ENCODE peak calls at places on chromosomes 1 and 21, in four cellular contexts. One of them, this sample, is unnamed.

GRCh38 chr1:9539165-9539828 is at the start of gene SLC25A33:
- DNase-seq in HepG2: peak
- DNase-seq in K562: peak
- DNase-seq in WTC11: peak
- DNase-seq in this sample: peak

GRCh38 chr1:202310746-202311145 is 31.0 kb downstream of the UBE2T start:
- DNase-seq in WTC11: no peak
- DNase-seq in K562: no peak
- DNase-seq in HepG2: no peak
- DNase-seq in this sample: no peak

GRCh38 chr1:184790642-184791041 is 36.0 kb upstream of the EDEM3 start:
- DNase-seq in K562: no peak
- DNase-seq in WTC11: no peak
- DNase-seq in HepG2: no peak
- DNase-seq in this sample: no peak

GRCh38 chr1:61004269-61005003 is 77.9 kb upstream of the NFIA start:
- DNase-seq in HepG2: no peak
- DNase-seq in K562: no peak
- DNase-seq in WTC11: no peak
- DNase-seq in this sample: no peak

GRCh38 chr21:38945536-38946245 is 140.0 kb downstream of the ETS2 start:
- DNase-seq in K562: no peak
- DNase-seq in WTC11: peak
- DNase-seq in HepG2: no peak
- DNase-seq in this sample: no peak

GRCh38 chr1:100543640-100544039 is 5.7 kb downstream of the GPR88 start:
- DNase-seq in WTC11: peak
- DNase-seq in HepG2: peak
- DNase-seq in K562: no peak
- DNase-seq in this sample: no peak

GRCh38 chr1:205271277-205271676 is 43.5 kb downstream of the TMCC2 start:
- DNase-seq in K562: no peak
- DNase-seq in HepG2: no peak
- DNase-seq in WTC11: no peak
- DNase-seq in this sample: no peak

GRCh38 chr1:31073044-31073443 is 7.5 kb upstream of the PUM1 start:
- DNase-seq in WTC11: no peak
- DNase-seq in K562: no peak
- DNase-seq in HepG2: no peak
- DNase-seq in this sample: no peak

GRCh38 chr1:11595287-11595686 is 58.9 kb downstream of the FBXO2 start:
- DNase-seq in K562: no peak
- DNase-seq in WTC11: no peak
- DNase-seq in HepG2: no peak
- DNase-seq in this sample: no peak

GRCh38 chr1:224861317-224861716 is 68.2 kb upstream of the DNAH14 start:
- DNase-seq in HepG2: no peak
- DNase-seq in K562: no peak
- DNase-seq in WTC11: no peak
- DNase-seq in this sample: no peak

GRCh38 chr1:224859651-224860050 is 69.8 kb upstream of the DNAH14 start:
- DNase-seq in HepG2: no peak
- DNase-seq in K562: no peak
- DNase-seq in WTC11: no peak
- DNase-seq in this sample: no peak

GRCh38 chr1:224860488-224860887 is 69.0 kb upstream of the DNAH14 start:
- DNase-seq in K562: no peak
- DNase-seq in WTC11: no peak
- DNase-seq in HepG2: no peak
- DNase-seq in this sample: no peak

GRCh38 chr1:224852901-224853568 is 76.4 kb upstream of the DNAH14 start:
- DNase-seq in HepG2: peak
- DNase-seq in K562: peak
- DNase-seq in WTC11: no peak
- DNase-seq in this sample: peak

GRCh38 chr1:224856973-224857372 is 72.5 kb upstream of the DNAH14 start:
- DNase-seq in HepG2: no peak
- DNase-seq in WTC11: no peak
- DNase-seq in K562: no peak
- DNase-seq in this sample: no peak
- TF ChIP-seq ETV6 in HepG2: no peak
- TF ChIP-seq ETV6 in WTC11: no peak
- TF ChIP-seq ETV6 in K562: no peak
- TF ChIP-seq ETV6 in this sample: no peak

DNA sequence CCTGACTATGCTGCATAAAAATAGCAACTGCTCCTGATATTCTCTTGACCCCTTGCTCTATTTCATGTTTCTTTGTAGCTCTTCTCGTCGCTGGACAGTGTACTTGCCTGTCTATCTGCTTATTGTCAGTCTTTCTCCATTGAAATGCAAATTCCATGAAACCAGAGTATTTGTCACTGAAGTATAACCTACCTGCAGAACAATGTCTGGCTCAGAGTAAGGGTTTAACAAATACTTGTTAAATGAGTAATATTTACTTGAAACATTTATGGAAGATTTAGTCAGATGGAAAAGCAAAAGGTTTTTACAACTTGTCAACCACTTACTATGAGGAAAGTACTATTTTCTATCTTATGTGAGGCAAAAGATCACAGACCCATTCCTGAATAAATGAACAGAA is 19.9 kb upstream of the ERICH3 start:
- DNase-seq in WTC11: no peak
- DNase-seq in HepG2: peak
- DNase-seq in K562: no peak
- DNase-seq in this sample: no peak
- TF ChIP-seq ETV6 in WTC11: no peak
- TF ChIP-seq ETV6 in HepG2: no peak
- TF ChIP-seq ETV6 in K562: no peak
- TF ChIP-seq ETV6 in this sample: no peak

DNA sequence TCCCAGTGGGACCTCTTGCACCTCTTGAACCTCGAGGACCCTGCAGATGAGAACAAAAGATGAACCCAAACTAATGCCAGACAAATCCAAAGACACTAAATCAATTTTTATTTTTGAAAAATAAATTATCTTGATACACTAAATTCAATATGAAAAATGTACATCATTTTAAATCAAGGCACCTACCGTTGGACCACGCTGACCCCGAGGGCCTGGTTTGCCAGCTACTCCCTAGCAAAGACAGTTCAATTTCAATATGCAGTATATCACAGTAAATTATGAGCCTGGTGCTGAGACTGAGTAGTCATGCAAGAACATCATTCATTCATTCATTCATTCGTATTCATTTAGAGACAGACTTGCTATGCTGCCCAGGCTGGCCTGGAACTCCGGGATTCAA is 129.4 kb downstream of the COL11A1 start:
- DNase-seq in HepG2: no peak
- DNase-seq in K562: no peak
- DNase-seq in WTC11: no peak
- DNase-seq in this sample: no peak
- TF ChIP-seq ETV6 in HepG2: no peak
- TF ChIP-seq ETV6 in K562: no peak
- TF ChIP-seq ETV6 in WTC11: no peak
- TF ChIP-seq ETV6 in this sample: no peak

GRCh38 chr1:117312453-117313138 is 54.7 kb upstream of the MAN1A2 start:
- DNase-seq in HepG2: peak
- DNase-seq in WTC11: no peak
- DNase-seq in K562: peak
- DNase-seq in this sample: no peak
- TF ChIP-seq ETV6 in HepG2: no peak
- TF ChIP-seq ETV6 in WTC11: no peak
- TF ChIP-seq ETV6 in K562: no peak
- TF ChIP-seq ETV6 in this sample: no peak

GRCh38 chr21:16323586-16323985 is 593.8 kb downstream of the USP25 start:
- DNase-seq in HepG2: no peak
- DNase-seq in WTC11: no peak
- DNase-seq in K562: no peak
- DNase-seq in this sample: no peak

GRCh38 chr21:16318651-16319300 is 589.0 kb downstream of the USP25 start:
- DNase-seq in K562: no peak
- DNase-seq in HepG2: no peak
- DNase-seq in WTC11: no peak
- DNase-seq in this sample: no peak

GRCh38 chr21:16320110-16320509 is 590.3 kb downstream of the USP25 start:
- DNase-seq in WTC11: no peak
- DNase-seq in K562: no peak
- DNase-seq in HepG2: no peak
- DNase-seq in this sample: no peak

GRCh38 chr21:16324630-16325029 is 594.8 kb downstream of the USP25 start:
- DNase-seq in WTC11: no peak
- DNase-seq in HepG2: no peak
- DNase-seq in K562: no peak
- DNase-seq in this sample: no peak

DNA sequence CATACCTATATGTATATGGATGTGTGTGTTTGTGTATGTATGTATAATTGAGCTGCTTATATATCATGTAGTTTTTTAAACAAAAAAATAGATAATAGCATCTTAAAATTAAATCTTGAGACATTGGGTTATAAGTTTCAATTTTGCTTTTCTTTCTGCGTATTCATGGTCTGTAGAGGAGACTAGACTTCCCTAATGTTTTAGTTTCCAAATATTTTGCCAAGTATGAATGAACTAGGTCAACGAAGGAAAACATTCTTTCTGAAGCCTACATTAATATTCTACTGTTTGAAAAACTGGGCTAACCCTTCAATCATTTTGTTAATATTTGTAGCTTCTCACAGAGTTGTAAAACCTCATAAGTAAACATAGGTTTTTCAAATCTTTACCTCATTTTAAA is 592.6 kb downstream of the USP25 start:
- DNase-seq in WTC11: no peak
- DNase-seq in HepG2: no peak
- DNase-seq in K562: no peak
- DNase-seq in this sample: no peak
- TF ChIP-seq ETV6 in WTC11: no peak
- TF ChIP-seq ETV6 in HepG2: no peak
- TF ChIP-seq ETV6 in K562: no peak
- TF ChIP-seq ETV6 in this sample: no peak

GRCh38 chr1:76142771-76143540 is 68.4 kb downstream of the ST6GALNAC3 start:
- DNase-seq in WTC11: no peak
- DNase-seq in HepG2: no peak
- DNase-seq in K562: no peak
- DNase-seq in this sample: no peak
- TF ChIP-seq ETV6 in WTC11: no peak
- TF ChIP-seq ETV6 in HepG2: no peak
- TF ChIP-seq ETV6 in K562: no peak
- TF ChIP-seq ETV6 in this sample: no peak

GRCh38 chr1:83516369-83516768 is 482.6 kb downstream of the TTLL7 start:
- DNase-seq in K562: no peak
- DNase-seq in WTC11: no peak
- DNase-seq in HepG2: no peak
- DNase-seq in this sample: no peak

GRCh38 chr1:83515566-83516169 is 483.3 kb downstream of the TTLL7 start:
- DNase-seq in WTC11: no peak
- DNase-seq in K562: no peak
- DNase-seq in HepG2: no peak
- DNase-seq in this sample: no peak

DNA sequence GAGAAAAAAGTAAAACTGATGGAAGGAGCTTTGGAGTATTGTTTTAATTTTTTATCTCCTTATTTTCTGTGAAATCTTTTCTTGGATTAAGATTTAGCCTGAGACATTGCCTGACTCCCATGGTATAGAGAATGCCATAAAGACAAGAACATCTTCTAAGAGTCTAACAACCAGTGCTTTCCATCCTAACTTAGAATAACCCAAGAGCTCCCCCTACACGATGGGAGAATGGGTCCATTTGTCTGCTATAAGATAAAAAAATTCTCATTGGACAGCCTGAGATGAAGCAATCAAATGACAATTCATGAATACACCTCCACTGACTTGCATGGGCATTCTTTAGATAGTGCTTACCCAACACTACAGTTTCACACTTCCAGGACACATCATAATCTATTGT is 478.1 kb downstream of the TTLL7 start:
- DNase-seq in WTC11: no peak
- DNase-seq in HepG2: no peak
- DNase-seq in K562: no peak
- DNase-seq in this sample: no peak
- TF ChIP-seq ETV6 in WTC11: no peak
- TF ChIP-seq ETV6 in HepG2: no peak
- TF ChIP-seq ETV6 in K562: no peak
- TF ChIP-seq ETV6 in this sample: no peak

DNA sequence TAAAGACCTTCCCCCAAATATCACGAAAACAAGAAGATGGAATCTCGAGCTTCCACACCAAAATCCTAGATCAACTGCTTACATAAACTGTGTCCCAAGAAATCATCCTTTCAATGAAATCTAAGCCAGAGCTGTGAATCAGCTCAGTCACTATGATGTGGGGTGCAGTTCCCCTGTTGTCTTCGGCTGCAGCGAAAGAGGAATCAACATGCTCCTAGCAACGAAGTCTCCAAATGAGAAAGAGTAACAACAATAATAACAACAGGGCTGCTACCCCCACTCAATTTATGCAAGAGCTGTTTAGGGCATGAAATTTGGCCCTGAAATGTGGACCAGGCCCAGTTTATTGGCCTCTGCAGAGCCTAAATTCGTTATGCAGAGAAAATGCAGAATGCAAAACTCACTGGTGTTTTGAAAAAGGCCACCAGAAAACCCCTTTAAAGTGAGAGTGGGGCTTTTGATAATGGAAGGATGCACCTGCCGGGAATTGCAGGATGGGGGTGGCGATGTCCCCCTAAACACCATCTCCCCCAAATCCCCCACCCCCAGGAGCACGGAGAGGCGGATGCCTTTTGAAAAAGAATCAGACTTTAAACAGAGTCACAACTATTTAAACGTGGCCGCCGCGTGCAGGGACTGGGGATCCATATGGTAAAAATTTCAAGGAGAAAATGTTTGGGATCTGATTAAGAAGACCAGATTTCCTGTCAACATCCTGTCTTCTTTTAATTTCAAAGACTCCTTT is 2.0 kb downstream of the RUNX3 start:
- DNase-seq in WTC11: no peak
- DNase-seq in K562: no peak
- DNase-seq in HepG2: no peak
- DNase-seq in this sample: no peak
- TF ChIP-seq ETV6 in WTC11: no peak
- TF ChIP-seq ETV6 in K562: no peak
- TF ChIP-seq ETV6 in HepG2: no peak
- TF ChIP-seq ETV6 in this sample: no peak

DNA sequence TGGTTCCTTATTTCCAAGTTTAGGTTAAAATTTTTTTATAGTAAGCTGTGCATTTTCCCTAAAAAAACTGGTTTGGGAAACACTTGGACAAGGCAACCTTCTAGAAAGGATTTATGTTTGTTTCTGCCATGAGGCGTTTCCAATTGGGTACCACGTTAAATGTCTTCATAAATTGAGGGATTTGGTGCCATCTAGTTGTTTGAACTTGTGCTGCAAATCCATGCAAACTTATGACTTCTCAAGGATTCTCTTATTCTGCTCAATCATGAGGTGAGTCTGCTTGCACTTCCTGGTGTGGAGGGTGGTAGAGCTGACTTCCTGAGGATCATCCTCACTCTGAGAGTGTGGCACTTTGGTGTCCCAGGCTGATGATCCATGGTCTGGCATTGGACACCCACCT is 123.3 kb downstream of the PCNX2 start:
- DNase-seq in K562: no peak
- DNase-seq in WTC11: no peak
- DNase-seq in HepG2: peak
- DNase-seq in this sample: no peak
- TF ChIP-seq ETV6 in K562: no peak
- TF ChIP-seq ETV6 in WTC11: no peak
- TF ChIP-seq ETV6 in HepG2: no peak
- TF ChIP-seq ETV6 in this sample: no peak